ENCODE peak calls at places on chromosomes 1 and 21, in six cellular contexts. One of them, this sample, is unnamed.

GRCh38 chr1:15110128-15110866 is 43.2 kb upstream of the TMEM51 start:
- DNase-seq in epithelial cell of esophagus: no peak
- DNase-seq in stimulated activated CD4-positive, alpha-beta T cell treated with anti-CD3 and anti-CD28 coated beads, Interleukin-1b, Interleukin-23, amount 100 ng/mL, for 48 hours: no peak
- DNase-seq in HS-5: no peak
- DNase-seq in activated CD4-positive, alpha-beta T cell treated with anti-CD3 and anti-CD28 coated beads, Interleukin-2, amount 50 U/mL, for 24 hours: no peak
- DNase-seq in WTC11: no peak
- DNase-seq in this sample: no peak

GRCh38 chr1:113660053-113660452 is 99.2 kb downstream of the PHTF1 start:
- DNase-seq in epithelial cell of esophagus: peak; percentile 42
- DNase-seq in stimulated activated CD4-positive, alpha-beta T cell treated with anti-CD3 and anti-CD28 coated beads, Interleukin-1b, Interleukin-23, amount 100 ng/mL, for 48 hours: no peak
- DNase-seq in HS-5: no peak
- DNase-seq in activated CD4-positive, alpha-beta T cell treated with anti-CD3 and anti-CD28 coated beads, Interleukin-2, amount 50 U/mL, for 24 hours: no peak
- DNase-seq in WTC11: no peak
- DNase-seq in this sample: no peak

GRCh38 chr1:206808615-206809014 is 36.3 kb upstream of the IL10 start:
- DNase-seq in epithelial cell of esophagus: peak; percentile 59
- DNase-seq in stimulated activated CD4-positive, alpha-beta T cell treated with anti-CD3 and anti-CD28 coated beads, Interleukin-1b, Interleukin-23, amount 100 ng/mL, for 48 hours: no peak
- DNase-seq in HS-5: no peak
- DNase-seq in activated CD4-positive, alpha-beta T cell treated with anti-CD3 and anti-CD28 coated beads, Interleukin-2, amount 50 U/mL, for 24 hours: no peak
- DNase-seq in WTC11: no peak
- DNase-seq in this sample: peak; percentile 43

GRCh38 chr1:85571830-85572229 is 8.7 kb upstream of the CCN1 start:
- DNase-seq in epithelial cell of esophagus: peak; percentile 97
- DNase-seq in stimulated activated CD4-positive, alpha-beta T cell treated with anti-CD3 and anti-CD28 coated beads, Interleukin-1b, Interleukin-23, amount 100 ng/mL, for 48 hours: no peak
- DNase-seq in HS-5: no peak
- DNase-seq in activated CD4-positive, alpha-beta T cell treated with anti-CD3 and anti-CD28 coated beads, Interleukin-2, amount 50 U/mL, for 24 hours: no peak
- DNase-seq in WTC11: no peak
- DNase-seq in this sample: no peak

GRCh38 chr21:38402795-38403194 is 95.5 kb downstream of the ERG start:
- DNase-seq in epithelial cell of esophagus: no peak
- DNase-seq in stimulated activated CD4-positive, alpha-beta T cell treated with anti-CD3 and anti-CD28 coated beads, Interleukin-1b, Interleukin-23, amount 100 ng/mL, for 48 hours: no peak
- DNase-seq in HS-5: no peak
- DNase-seq in activated CD4-positive, alpha-beta T cell treated with anti-CD3 and anti-CD28 coated beads, Interleukin-2, amount 50 U/mL, for 24 hours: no peak
- DNase-seq in WTC11: no peak
- DNase-seq in this sample: no peak

GRCh38 chr1:220431840-220432239 is 96.1 kb upstream of the MARK1 start:
- DNase-seq in epithelial cell of esophagus: no peak
- DNase-seq in stimulated activated CD4-positive, alpha-beta T cell treated with anti-CD3 and anti-CD28 coated beads, Interleukin-1b, Interleukin-23, amount 100 ng/mL, for 48 hours: no peak
- DNase-seq in HS-5: no peak
- DNase-seq in activated CD4-positive, alpha-beta T cell treated with anti-CD3 and anti-CD28 coated beads, Interleukin-2, amount 50 U/mL, for 24 hours: no peak
- DNase-seq in WTC11: no peak
- DNase-seq in this sample: no peak

GRCh38 chr1:207978441-207978840 is 67.5 kb upstream of the CD34 start:
- DNase-seq in epithelial cell of esophagus: no peak
- DNase-seq in stimulated activated CD4-positive, alpha-beta T cell treated with anti-CD3 and anti-CD28 coated beads, Interleukin-1b, Interleukin-23, amount 100 ng/mL, for 48 hours: no peak
- DNase-seq in HS-5: no peak
- DNase-seq in activated CD4-positive, alpha-beta T cell treated with anti-CD3 and anti-CD28 coated beads, Interleukin-2, amount 50 U/mL, for 24 hours: no peak
- DNase-seq in WTC11: no peak
- DNase-seq in this sample: no peak

GRCh38 chr1:9453375-9454093 is 85.7 kb upstream of the SLC25A33 start:
- DNase-seq in epithelial cell of esophagus: no peak
- DNase-seq in stimulated activated CD4-positive, alpha-beta T cell treated with anti-CD3 and anti-CD28 coated beads, Interleukin-1b, Interleukin-23, amount 100 ng/mL, for 48 hours: no peak
- DNase-seq in HS-5: no peak
- DNase-seq in activated CD4-positive, alpha-beta T cell treated with anti-CD3 and anti-CD28 coated beads, Interleukin-2, amount 50 U/mL, for 24 hours: no peak
- DNase-seq in WTC11: no peak
- DNase-seq in this sample: no peak

GRCh38 chr1:245301921-245302320 is 147.1 kb downstream of the KIF26B start:
- DNase-seq in epithelial cell of esophagus: no peak
- DNase-seq in stimulated activated CD4-positive, alpha-beta T cell treated with anti-CD3 and anti-CD28 coated beads, Interleukin-1b, Interleukin-23, amount 100 ng/mL, for 48 hours: no peak
- DNase-seq in HS-5: no peak
- DNase-seq in activated CD4-positive, alpha-beta T cell treated with anti-CD3 and anti-CD28 coated beads, Interleukin-2, amount 50 U/mL, for 24 hours: no peak
- DNase-seq in WTC11: no peak
- DNase-seq in this sample: no peak

GRCh38 chr1:200154069-200154767 is 126.7 kb downstream of the NR5A2 start:
- DNase-seq in epithelial cell of esophagus: peak; percentile 34
- DNase-seq in stimulated activated CD4-positive, alpha-beta T cell treated with anti-CD3 and anti-CD28 coated beads, Interleukin-1b, Interleukin-23, amount 100 ng/mL, for 48 hours: peak; percentile 54
- DNase-seq in HS-5: no peak
- DNase-seq in activated CD4-positive, alpha-beta T cell treated with anti-CD3 and anti-CD28 coated beads, Interleukin-2, amount 50 U/mL, for 24 hours: no peak
- DNase-seq in WTC11: no peak
- DNase-seq in this sample: peak; percentile 44

GRCh38 chr1:199851453-199851852 is 176.1 kb upstream of the NR5A2 start:
- DNase-seq in epithelial cell of esophagus: no peak
- DNase-seq in stimulated activated CD4-positive, alpha-beta T cell treated with anti-CD3 and anti-CD28 coated beads, Interleukin-1b, Interleukin-23, amount 100 ng/mL, for 48 hours: no peak
- DNase-seq in HS-5: no peak
- DNase-seq in activated CD4-positive, alpha-beta T cell treated with anti-CD3 and anti-CD28 coated beads, Interleukin-2, amount 50 U/mL, for 24 hours: no peak
- DNase-seq in WTC11: no peak
- DNase-seq in this sample: no peak

GRCh38 chr21:36385909-36386642 is 884 bp downstream of the CHAF1B start:
- DNase-seq in epithelial cell of esophagus: peak; percentile 20
- DNase-seq in stimulated activated CD4-positive, alpha-beta T cell treated with anti-CD3 and anti-CD28 coated beads, Interleukin-1b, Interleukin-23, amount 100 ng/mL, for 48 hours: no peak
- DNase-seq in HS-5: no peak
- DNase-seq in activated CD4-positive, alpha-beta T cell treated with anti-CD3 and anti-CD28 coated beads, Interleukin-2, amount 50 U/mL, for 24 hours: no peak
- DNase-seq in WTC11: no peak
- DNase-seq in this sample: no peak

GRCh38 chr1:32701951-32702598 is 495 bp downstream of the SYNC start:
- DNase-seq in epithelial cell of esophagus: peak; percentile 38
- DNase-seq in stimulated activated CD4-positive, alpha-beta T cell treated with anti-CD3 and anti-CD28 coated beads, Interleukin-1b, Interleukin-23, amount 100 ng/mL, for 48 hours: no peak
- DNase-seq in HS-5: no peak
- DNase-seq in activated CD4-positive, alpha-beta T cell treated with anti-CD3 and anti-CD28 coated beads, Interleukin-2, amount 50 U/mL, for 24 hours: no peak
- DNase-seq in WTC11: no peak
- DNase-seq in this sample: no peak

GRCh38 chr1:38465463-38465862 is 394.1 kb downstream of the RRAGC start:
- DNase-seq in epithelial cell of esophagus: no peak
- DNase-seq in stimulated activated CD4-positive, alpha-beta T cell treated with anti-CD3 and anti-CD28 coated beads, Interleukin-1b, Interleukin-23, amount 100 ng/mL, for 48 hours: no peak
- DNase-seq in HS-5: no peak
- DNase-seq in activated CD4-positive, alpha-beta T cell treated with anti-CD3 and anti-CD28 coated beads, Interleukin-2, amount 50 U/mL, for 24 hours: no peak
- DNase-seq in WTC11: no peak
- DNase-seq in this sample: no peak

GRCh38 chr21:44736291-44737004 is 25.1 kb upstream of the TSPEAR start:
- DNase-seq in epithelial cell of esophagus: no peak
- DNase-seq in stimulated activated CD4-positive, alpha-beta T cell treated with anti-CD3 and anti-CD28 coated beads, Interleukin-1b, Interleukin-23, amount 100 ng/mL, for 48 hours: no peak
- DNase-seq in HS-5: no peak
- DNase-seq in activated CD4-positive, alpha-beta T cell treated with anti-CD3 and anti-CD28 coated beads, Interleukin-2, amount 50 U/mL, for 24 hours: no peak
- DNase-seq in WTC11: no peak
- DNase-seq in this sample: no peak

GRCh38 chr1:180923887-180924286 is 11.2 kb downstream of the KIAA1614 start:
- DNase-seq in epithelial cell of esophagus: no peak
- DNase-seq in stimulated activated CD4-positive, alpha-beta T cell treated with anti-CD3 and anti-CD28 coated beads, Interleukin-1b, Interleukin-23, amount 100 ng/mL, for 48 hours: no peak
- DNase-seq in HS-5: no peak
- DNase-seq in activated CD4-positive, alpha-beta T cell treated with anti-CD3 and anti-CD28 coated beads, Interleukin-2, amount 50 U/mL, for 24 hours: no peak
- DNase-seq in WTC11: no peak
- DNase-seq in this sample: no peak

GRCh38 chr1:54453089-54453488 is 46.9 kb upstream of the SSBP3 start:
- DNase-seq in epithelial cell of esophagus: no peak
- DNase-seq in stimulated activated CD4-positive, alpha-beta T cell treated with anti-CD3 and anti-CD28 coated beads, Interleukin-1b, Interleukin-23, amount 100 ng/mL, for 48 hours: no peak
- DNase-seq in HS-5: no peak
- DNase-seq in activated CD4-positive, alpha-beta T cell treated with anti-CD3 and anti-CD28 coated beads, Interleukin-2, amount 50 U/mL, for 24 hours: no peak
- DNase-seq in WTC11: no peak
- DNase-seq in this sample: no peak

GRCh38 chr1:52636701-52637695 is 4.0 kb downstream of the SHISAL2A start:
- DNase-seq in epithelial cell of esophagus: peak; percentile 68
- DNase-seq in stimulated activated CD4-positive, alpha-beta T cell treated with anti-CD3 and anti-CD28 coated beads, Interleukin-1b, Interleukin-23, amount 100 ng/mL, for 48 hours: peak; percentile 69
- DNase-seq in HS-5: no peak
- DNase-seq in activated CD4-positive, alpha-beta T cell treated with anti-CD3 and anti-CD28 coated beads, Interleukin-2, amount 50 U/mL, for 24 hours: no peak
- DNase-seq in WTC11: no peak
- DNase-seq in this sample: peak; percentile 39

GRCh38 chr1:26288311-26288941 is 8.5 kb downstream of the SH3BGRL3 start:
- DNase-seq in epithelial cell of esophagus: peak; percentile 64
- DNase-seq in stimulated activated CD4-positive, alpha-beta T cell treated with anti-CD3 and anti-CD28 coated beads, Interleukin-1b, Interleukin-23, amount 100 ng/mL, for 48 hours: peak; percentile 86
- DNase-seq in HS-5: no peak
- DNase-seq in activated CD4-positive, alpha-beta T cell treated with anti-CD3 and anti-CD28 coated beads, Interleukin-2, amount 50 U/mL, for 24 hours: no peak
- DNase-seq in WTC11: no peak
- DNase-seq in this sample: peak; percentile 74

GRCh38 chr21:31151156-31151555 is 112.9 kb upstream of the KRTAP19-8 start:
- DNase-seq in epithelial cell of esophagus: no peak
- DNase-seq in stimulated activated CD4-positive, alpha-beta T cell treated with anti-CD3 and anti-CD28 coated beads, Interleukin-1b, Interleukin-23, amount 100 ng/mL, for 48 hours: no peak
- DNase-seq in HS-5: no peak
- DNase-seq in activated CD4-positive, alpha-beta T cell treated with anti-CD3 and anti-CD28 coated beads, Interleukin-2, amount 50 U/mL, for 24 hours: no peak
- DNase-seq in WTC11: no peak
- DNase-seq in this sample: no peak

GRCh38 chr1:149937779-149938178 is 1.1 kb upstream of the MTMR11 start:
- DNase-seq in epithelial cell of esophagus: no peak
- DNase-seq in stimulated activated CD4-positive, alpha-beta T cell treated with anti-CD3 and anti-CD28 coated beads, Interleukin-1b, Interleukin-23, amount 100 ng/mL, for 48 hours: no peak
- DNase-seq in HS-5: no peak
- DNase-seq in activated CD4-positive, alpha-beta T cell treated with anti-CD3 and anti-CD28 coated beads, Interleukin-2, amount 50 U/mL, for 24 hours: no peak
- DNase-seq in WTC11: no peak
- DNase-seq in this sample: no peak

GRCh38 chr1:202013601-202014000 is 3.2 kb downstream of the ELF3 start:
- DNase-seq in epithelial cell of esophagus: no peak
- DNase-seq in stimulated activated CD4-positive, alpha-beta T cell treated with anti-CD3 and anti-CD28 coated beads, Interleukin-1b, Interleukin-23, amount 100 ng/mL, for 48 hours: no peak
- DNase-seq in HS-5: no peak
- DNase-seq in activated CD4-positive, alpha-beta T cell treated with anti-CD3 and anti-CD28 coated beads, Interleukin-2, amount 50 U/mL, for 24 hours: no peak
- DNase-seq in WTC11: no peak
- DNase-seq in this sample: no peak

GRCh38 chr21:30468912-30469812 is 11.0 kb downstream of the KRTAP19-1 start:
- DNase-seq in epithelial cell of esophagus: no peak
- DNase-seq in stimulated activated CD4-positive, alpha-beta T cell treated with anti-CD3 and anti-CD28 coated beads, Interleukin-1b, Interleukin-23, amount 100 ng/mL, for 48 hours: no peak
- DNase-seq in HS-5: no peak
- DNase-seq in activated CD4-positive, alpha-beta T cell treated with anti-CD3 and anti-CD28 coated beads, Interleukin-2, amount 50 U/mL, for 24 hours: no peak
- DNase-seq in WTC11: no peak
- DNase-seq in this sample: no peak

GRCh38 chr1:39659538-39659937 is 12.4 kb downstream of the NT5C1A start:
- DNase-seq in epithelial cell of esophagus: no peak
- DNase-seq in stimulated activated CD4-positive, alpha-beta T cell treated with anti-CD3 and anti-CD28 coated beads, Interleukin-1b, Interleukin-23, amount 100 ng/mL, for 48 hours: no peak
- DNase-seq in HS-5: no peak
- DNase-seq in activated CD4-positive, alpha-beta T cell treated with anti-CD3 and anti-CD28 coated beads, Interleukin-2, amount 50 U/mL, for 24 hours: no peak
- DNase-seq in WTC11: no peak
- DNase-seq in this sample: no peak

GRCh38 chr1:3609016-3609768 is 2.1 kb downstream of the MEGF6 start:
- DNase-seq in epithelial cell of esophagus: no peak
- DNase-seq in stimulated activated CD4-positive, alpha-beta T cell treated with anti-CD3 and anti-CD28 coated beads, Interleukin-1b, Interleukin-23, amount 100 ng/mL, for 48 hours: no peak
- DNase-seq in HS-5: no peak
- DNase-seq in activated CD4-positive, alpha-beta T cell treated with anti-CD3 and anti-CD28 coated beads, Interleukin-2, amount 50 U/mL, for 24 hours: no peak
- DNase-seq in WTC11: no peak
- DNase-seq in this sample: no peak

GRCh38 chr1:8263806-8264205 is 54.1 kb upstream of the SLC45A1 start:
- DNase-seq in epithelial cell of esophagus: peak; percentile 43
- DNase-seq in stimulated activated CD4-positive, alpha-beta T cell treated with anti-CD3 and anti-CD28 coated beads, Interleukin-1b, Interleukin-23, amount 100 ng/mL, for 48 hours: no peak
- DNase-seq in HS-5: no peak
- DNase-seq in activated CD4-positive, alpha-beta T cell treated with anti-CD3 and anti-CD28 coated beads, Interleukin-2, amount 50 U/mL, for 24 hours: no peak
- DNase-seq in WTC11: no peak
- DNase-seq in this sample: no peak

GRCh38 chr1:228471762-228472398 is 15.3 kb upstream of the RNF187 start:
- DNase-seq in epithelial cell of esophagus: peak; percentile 58
- DNase-seq in stimulated activated CD4-positive, alpha-beta T cell treated with anti-CD3 and anti-CD28 coated beads, Interleukin-1b, Interleukin-23, amount 100 ng/mL, for 48 hours: no peak
- DNase-seq in HS-5: no peak
- DNase-seq in activated CD4-positive, alpha-beta T cell treated with anti-CD3 and anti-CD28 coated beads, Interleukin-2, amount 50 U/mL, for 24 hours: no peak
- DNase-seq in WTC11: no peak
- DNase-seq in this sample: peak; percentile 27

GRCh38 chr1:10045480-10046355 is 13.0 kb downstream of the UBE4B start:
- DNase-seq in epithelial cell of esophagus: no peak
- DNase-seq in stimulated activated CD4-positive, alpha-beta T cell treated with anti-CD3 and anti-CD28 coated beads, Interleukin-1b, Interleukin-23, amount 100 ng/mL, for 48 hours: no peak
- DNase-seq in HS-5: no peak
- DNase-seq in activated CD4-positive, alpha-beta T cell treated with anti-CD3 and anti-CD28 coated beads, Interleukin-2, amount 50 U/mL, for 24 hours: no peak
- DNase-seq in WTC11: no peak
- DNase-seq in this sample: no peak